ENCODE peak calls at places on chromosomes 3 and 15, in six cellular contexts. Q is fibroblast of lung, T is uterus, R is prostate gland, I is pancreas, C is Panc1. X is an unnamed sample. For H3K4me1, the result is how much of the 10 kb centered on the place peaks cover.

GRCh38 chr15:31346367-31347066 is 19.9 kb downstream of the KLF13 start:
- DNase-seq in R (no peak), I (no peak), Q (no peak), C (no peak), T (no peak), X (no peak)

GRCh38 chr3:11914651-11915050 is 68.0 kb upstream of the TAMM41 start:
- DNase-seq in R (no peak), Q (no peak), C (no peak), I (no peak), T (no peak), X (no peak)

GRCh38 chr3:50299929-50300680 is 900 bp upstream of the HYAL3 start:
- DNase-seq in C (no peak), T (no peak), R (no peak), Q (peak), I (no peak), X (peak)

GRCh38 chr3:63141-63845 is 133.3 kb upstream of the CHL1 start:
- DNase-seq in I (no peak), C (no peak), T (no peak), Q (peak), R (no peak), X (no peak)

GRCh38 chr3:126714296-126714900 is 10.4 kb downstream of the CHCHD6 start:
- DNase-seq in Q (no peak), R (no peak), I (no peak), C (no peak), T (no peak), X (no peak)

GRCh38 chr3:42547401-42547945 is 34.3 kb downstream of the SEC22C start:
- DNase-seq in I (peak), T (peak), Q (peak), R (peak), C (peak), X (peak)

GRCh38 chr15:88878720-88879184 is 16.6 kb downstream of the HAPLN3 start:
- DNase-seq in Q (peak), C (no peak), I (peak), T (no peak), R (no peak), X (peak)

GRCh38 chr3:146125946-146126345 is 35.0 kb downstream of the PLOD2 start:
- DNase-seq in R (no peak), C (peak), Q (peak), I (no peak), T (no peak), X (no peak)

GRCh38 chr3:79870006-79870620 is 102.3 kb upstream of the ROBO1 start:
- DNase-seq in C (no peak), T (no peak), I (no peak), R (no peak), Q (no peak), X (no peak)

GRCh38 chr3:94206291-94206690 is 143.4 kb downstream of the NSUN3 start:
- DNase-seq in C (no peak), Q (no peak), R (no peak), T (no peak), I (no peak), X (no peak)

GRCh38 chr3:147407107-147407494 is 758 bp upstream of the ZIC4 start:
- DNase-seq in T (no peak), R (no peak), C (no peak), I (no peak), Q (no peak), X (no peak)

GRCh38 chr3:14300721-14301377 is 101.6 kb upstream of the SLC6A6 start:
- DNase-seq in Q (no peak), C (no peak), R (no peak), I (no peak), T (no peak), X (no peak)

GRCh38 chr15:100030586-100031249 is 297.5 kb upstream of the LYSMD4 start:
- DNase-seq in Q (peak), C (no peak), I (no peak), R (no peak), T (no peak), X (no peak)

GRCh38 chr15:98146031-98146430 is 185.5 kb downstream of the ARRDC4 start:
- DNase-seq in Q (no peak), C (no peak), I (no peak), R (no peak), T (no peak), X (no peak)

DNA sequence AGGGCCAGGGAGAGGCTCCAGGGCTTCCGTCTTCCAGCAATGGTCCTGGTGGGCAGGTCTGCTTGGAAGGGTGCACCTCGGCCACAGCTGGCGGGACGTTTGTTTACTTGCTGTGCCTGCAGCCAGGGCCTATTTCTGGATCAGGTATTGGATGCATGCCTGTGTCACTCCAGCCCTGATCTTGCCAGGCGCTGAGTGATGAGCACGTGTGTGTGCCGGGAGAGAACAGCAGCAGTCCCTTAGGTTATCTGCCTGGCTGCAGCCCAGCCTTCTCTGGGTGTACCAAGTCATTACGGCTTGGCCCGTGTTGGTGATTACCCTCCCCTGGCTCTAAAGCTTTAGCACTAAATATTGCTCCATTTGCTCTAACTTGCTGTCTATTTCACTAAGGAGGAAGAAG is 14.9 kb downstream of the CCDC32 start:
- DNase-seq in C (no peak), Q (no peak), T (no peak), R (no peak), I (peak), X (peak)
- H3K4me1 ChIP-seq in C (under half), Q (under half), T (under half), R (under half), I (under half), X (under half)

DNA sequence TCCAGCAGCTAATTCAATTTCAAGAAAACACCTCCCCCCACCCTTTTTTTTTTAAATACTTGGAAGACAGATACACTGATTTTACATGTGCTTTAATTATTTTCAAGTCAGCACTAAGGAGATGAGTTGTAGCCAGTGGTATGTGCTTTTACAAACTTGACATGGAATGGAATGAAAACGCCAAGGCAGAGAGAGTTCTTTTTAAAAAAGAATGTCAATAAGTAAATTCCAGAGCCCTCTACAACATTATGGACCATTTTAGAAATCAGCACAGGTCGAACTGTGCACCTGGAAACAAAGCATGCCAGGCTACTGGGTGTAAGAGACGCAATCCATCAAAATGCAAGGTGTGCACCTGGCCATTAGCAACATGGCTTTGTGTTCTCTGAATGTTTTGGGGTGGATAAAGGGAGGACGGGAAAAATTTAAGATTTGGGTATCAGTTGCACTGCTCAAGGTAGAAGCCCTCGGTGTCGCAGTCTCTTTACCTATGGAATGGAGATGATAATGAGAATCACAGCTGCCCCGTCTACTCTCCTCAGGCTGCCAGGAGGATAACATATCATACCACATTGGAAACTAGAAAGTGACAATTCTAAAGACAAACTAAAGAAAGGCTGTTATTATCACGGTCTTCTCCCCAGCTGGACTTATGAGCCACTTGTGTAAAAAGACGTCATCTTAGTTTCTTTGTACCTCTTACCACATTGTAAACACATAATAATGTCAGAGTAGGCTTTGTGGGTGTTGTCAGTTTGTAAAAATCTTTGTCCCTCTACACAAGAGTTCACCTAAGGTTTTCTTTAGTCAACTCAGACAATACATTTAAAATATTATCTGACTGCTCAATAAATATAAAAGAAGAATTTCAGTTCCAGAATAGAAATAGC is 107.4 kb upstream of the PRICKLE2 start:
- DNase-seq in Q (peak), R (no peak), C (no peak), T (no peak), I (no peak), X (no peak)
- TF ChIP-seq CTCF in Q (no peak), R (no peak), C (no peak), T (no peak), I (no peak), X (no peak)

GRCh38 chr3:138946554-138947302 is at the start of the genes FOXL2 and FOXL2NB:
- DNase-seq in I (no peak), Q (peak), T (peak), C (no peak), R (no peak), X (no peak)

GRCh38 chr3:138944842-138945645 is 1.9 kb downstream of the FOXL2 start:
- DNase-seq in C (no peak), I (no peak), Q (peak), T (no peak), R (no peak), X (no peak)

GRCh38 chr3:138947303-138948121 is 495 bp downstream of the FOXL2NB start:
- DNase-seq in T (no peak), Q (no peak), C (no peak), R (no peak), I (no peak), X (no peak)

GRCh38 chr3:138944136-138944658 is 2.7 kb downstream of the FOXL2 start:
- DNase-seq in R (no peak), I (no peak), C (no peak), T (no peak), Q (no peak), X (no peak)

DNA sequence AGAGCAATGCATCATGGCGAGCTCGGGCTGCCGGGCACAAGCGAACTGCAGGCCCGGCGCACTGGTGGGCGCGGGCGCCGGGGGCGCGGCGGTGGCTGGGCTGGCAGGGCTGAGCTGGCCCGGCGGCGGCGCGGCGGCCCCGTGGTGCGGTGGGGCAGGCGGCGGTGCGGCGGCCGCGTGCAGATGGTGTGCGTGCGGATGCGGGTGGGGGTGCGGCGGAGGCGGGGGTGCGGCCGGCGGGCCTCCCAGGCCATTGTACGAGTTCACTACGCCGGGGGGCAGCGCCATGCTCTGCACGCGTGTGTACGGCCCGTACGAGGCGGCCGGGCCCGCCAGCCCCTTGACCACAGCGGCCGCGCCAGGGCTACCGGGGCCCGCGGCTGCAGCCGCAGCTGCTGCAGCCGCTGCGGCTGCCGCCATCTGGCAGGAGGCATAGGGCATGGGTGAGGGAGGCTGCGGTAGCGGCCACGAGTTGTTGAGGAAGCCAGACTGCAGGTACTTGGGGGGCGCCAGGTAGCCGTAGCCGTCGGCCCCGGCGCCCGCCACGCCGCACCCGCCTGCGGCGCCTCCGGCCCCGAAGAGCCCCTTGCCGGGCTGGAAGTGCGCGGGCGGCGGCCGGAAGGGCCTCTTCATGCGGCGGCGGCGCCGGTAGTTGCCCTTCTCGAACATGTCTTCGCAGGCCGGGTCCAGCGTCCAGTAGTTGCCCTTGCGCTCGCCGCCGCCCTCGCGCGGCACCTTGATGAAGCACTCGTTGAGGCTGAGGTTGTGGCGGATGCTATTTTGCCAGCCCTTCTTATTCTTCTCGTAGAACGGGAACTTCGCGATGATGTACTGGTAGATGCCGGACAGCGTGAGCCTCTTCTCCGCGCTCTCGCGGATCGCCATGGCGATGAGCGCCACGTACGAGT is 1.0 kb downstream of the FOXL2 start:
- DNase-seq in T (no peak), Q (peak), C (no peak), I (peak), R (no peak), X (no peak)
- H3K4me3 ChIP-seq in T (peak), Q (peak), C (peak), I (peak), R (peak), X (peak)

GRCh38 chr3:66484106-66484857 is 16.5 kb downstream of the LRIG1 start:
- DNase-seq in T (no peak), I (no peak), C (no peak), R (no peak), Q (no peak), X (no peak)
- H3K4me1 ChIP-seq in T (under half), I (half or more), C (under half), R (under half), Q (under half), X (half or more)

X was measured in heart left ventricle.